ENCODE peak calls at places on chromosomes 2 and 18, in five cellular contexts. Y is A673, X is body of pancreas, N is heart right ventricle, F is neural progenitor cell. L is an unnamed sample. For H3K27me3, the result is how much of the 10 kb centered on the place peaks cover.

GRCh38 chr2:203579131-203579643 is 44.1 kb upstream of the RAPH1 start:
- DNase-seq in Y (no peak), X (peak), N (no peak), F (no peak), L (peak)

GRCh38 chr2:158498749-158499136 is 42.0 kb downstream of the PKP4 start:
- DNase-seq in Y (no peak), X (no peak), N (no peak), F (peak), L (no peak)

GRCh38 chr2:113124181-113124961 is 3.0 kb upstream of the IL1RN start:
- DNase-seq in Y (no peak), X (no peak), N (no peak), F (no peak), L (no peak)

GRCh38 chr2:203376173-203376572 is 48.0 kb downstream of the ABI2 start:
- DNase-seq in Y (no peak), X (no peak), N (no peak), F (no peak), L (no peak)

GRCh38 chr2:106983305-106983704 is 97.3 kb upstream of the ST6GAL2 start:
- DNase-seq in Y (no peak), X (no peak), N (no peak), F (no peak), L (no peak)

GRCh38 chr2:9497017-9497416 is 22.7 kb downstream of the IAH1 start:
- DNase-seq in Y (no peak), X (no peak), N (no peak), F (no peak), L (no peak)

GRCh38 chr2:227608469-227609338 is 5.9 kb downstream of the SCYGR3 start:
- DNase-seq in Y (no peak), X (no peak), N (no peak), F (no peak), L (no peak)

GRCh38 chr18:11981633-11982366 is 493 bp downstream of the IMPA2 start:
- DNase-seq in Y (no peak), X (peak), N (peak), F (peak), L (peak)

GRCh38 chr2:182372661-182373060 is 54.2 kb downstream of the PDE1A start:
- DNase-seq in Y (peak), X (no peak), N (no peak), F (no peak), L (peak)

GRCh38 chr2:168661404-168661869 is 141.0 kb upstream of the NOSTRIN start:
- DNase-seq in Y (peak), X (no peak), N (no peak), F (peak), L (no peak)

GRCh38 chr2:88210132-88211004 is 40.2 kb downstream of the THNSL2 start:
- DNase-seq in Y (no peak), X (no peak), N (no peak), F (no peak), L (no peak)
- H3K27me3 ChIP-seq in Y (under half), X (under half), N (under half), F (under half), L (under half)

GRCh38 chr2:233367606-233368005 is 13.3 kb downstream of the DGKD start:
- DNase-seq in Y (no peak), X (no peak), N (no peak), F (no peak), L (no peak)

GRCh38 chr2:233371608-233372007 is 17.3 kb downstream of the DGKD start:
- DNase-seq in Y (no peak), X (no peak), N (no peak), F (no peak), L (no peak)

GRCh38 chr2:233369897-233370758 is 15.8 kb downstream of the DGKD start:
- DNase-seq in Y (peak), X (no peak), N (no peak), F (no peak), L (peak)

GRCh38 chr2:233368756-233369155 is 14.5 kb downstream of the DGKD start:
- DNase-seq in Y (no peak), X (no peak), N (no peak), F (no peak), L (no peak)

GRCh38 chr2:233369462-233369861 is 15.2 kb downstream of the DGKD start:
- DNase-seq in Y (no peak), X (no peak), N (no peak), F (no peak), L (no peak)
- TF ChIP-seq CTCF in Y (no peak), X (no peak), N (no peak), F (no peak), L (no peak)

GRCh38 chr2:8416836-8417832 is 264.7 kb upstream of the ID2 start:
- DNase-seq in Y (no peak), X (no peak), N (no peak), F (no peak), L (no peak)

GRCh38 chr2:8412586-8412985 is 269.3 kb upstream of the ID2 start:
- DNase-seq in Y (peak), X (peak), N (peak), F (peak), L (peak)

GRCh38 chr2:8416172-8416571 is 265.7 kb upstream of the ID2 start:
- DNase-seq in Y (no peak), X (no peak), N (no peak), F (no peak), L (no peak)

GRCh38 chr2:8413589-8414135 is 268.2 kb upstream of the ID2 start:
- DNase-seq in Y (no peak), X (peak), N (no peak), F (no peak), L (peak)

GRCh38 chr2:8414946-8415869 is 266.6 kb upstream of the ID2 start:
- DNase-seq in Y (peak), X (no peak), N (no peak), F (no peak), L (no peak)
- H3K27ac ChIP-seq in Y (peak), X (no peak), N (no peak), F (no peak), L (no peak)

DNA sequence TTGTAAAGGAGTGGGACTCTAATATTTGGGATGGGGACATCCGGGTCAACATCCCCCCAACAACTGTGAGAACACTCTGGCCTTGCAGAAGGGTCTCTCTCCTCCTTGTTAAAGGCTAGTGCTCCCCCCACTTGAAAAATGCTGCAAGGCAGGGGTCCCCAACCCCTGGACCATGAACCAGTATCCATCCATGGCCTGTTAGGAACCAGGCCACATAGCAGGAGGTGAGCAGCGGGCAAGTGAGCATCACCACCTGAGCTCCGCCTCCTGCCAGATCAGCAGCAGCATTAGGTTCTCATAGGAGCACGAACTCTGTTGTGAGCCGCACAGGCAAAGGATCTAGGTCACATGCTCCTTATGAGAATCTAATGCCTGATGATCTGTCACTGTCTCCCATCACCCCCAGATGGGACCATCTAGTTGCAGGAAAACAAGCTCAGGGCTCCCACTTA is 243.9 kb upstream of the ID2 start:
- DNase-seq in Y (no peak), X (no peak), N (no peak), F (no peak), L (no peak)
- H3K27me3 ChIP-seq in Y (under half), X (under half), N (under half), F (under half), L (under half)

DNA sequence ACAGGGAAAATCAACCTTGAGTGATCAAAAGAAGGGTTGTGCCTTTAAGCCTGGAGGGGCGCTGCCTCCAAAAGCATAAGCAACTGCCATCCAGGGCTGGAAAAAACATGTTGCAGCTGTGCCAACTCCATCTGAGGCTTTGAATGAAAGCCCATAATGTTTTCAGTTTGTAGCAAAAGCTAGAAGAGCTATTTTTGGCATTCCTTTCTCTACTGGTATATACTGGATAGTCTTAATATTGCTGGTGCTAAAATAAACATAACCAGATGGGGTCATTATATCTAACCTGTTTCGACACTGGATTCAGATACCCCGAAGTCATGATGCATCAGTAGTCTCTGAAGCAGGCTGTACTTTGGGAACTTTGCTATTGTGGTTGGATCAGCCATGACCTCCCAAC is 25.1 kb downstream of the ANXA4 start:
- DNase-seq in Y (no peak), X (no peak), N (no peak), F (no peak), L (peak)
- TF ChIP-seq CTCF in Y (no peak), X (no peak), N (peak), F (no peak), L (peak)

GRCh38 chr2:111121028-111121872 is 536 bp downstream of the BCL2L11 start:
- DNase-seq in Y (peak), X (peak), N (peak), F (peak), L (peak)

GRCh38 chr2:111120253-111121027 is at the start of gene BCL2L11:
- DNase-seq in Y (peak), X (peak), N (peak), F (peak), L (peak)

GRCh38 chr2:111119004-111119846 is 1.5 kb upstream of the BCL2L11 start:
- DNase-seq in Y (no peak), X (no peak), N (peak), F (peak), L (no peak)

GRCh38 chr2:111118455-111119003 is 2.2 kb upstream of the BCL2L11 start:
- DNase-seq in Y (no peak), X (no peak), N (peak), F (peak), L (no peak)

GRCh38 chr2:111119847-111120252 is 864 bp upstream of the BCL2L11 start:
- DNase-seq in Y (no peak), X (no peak), N (peak), F (peak), L (no peak)
- H3K27ac ChIP-seq in Y (no peak), X (peak), N (no peak), F (no peak), L (no peak)

DNA sequence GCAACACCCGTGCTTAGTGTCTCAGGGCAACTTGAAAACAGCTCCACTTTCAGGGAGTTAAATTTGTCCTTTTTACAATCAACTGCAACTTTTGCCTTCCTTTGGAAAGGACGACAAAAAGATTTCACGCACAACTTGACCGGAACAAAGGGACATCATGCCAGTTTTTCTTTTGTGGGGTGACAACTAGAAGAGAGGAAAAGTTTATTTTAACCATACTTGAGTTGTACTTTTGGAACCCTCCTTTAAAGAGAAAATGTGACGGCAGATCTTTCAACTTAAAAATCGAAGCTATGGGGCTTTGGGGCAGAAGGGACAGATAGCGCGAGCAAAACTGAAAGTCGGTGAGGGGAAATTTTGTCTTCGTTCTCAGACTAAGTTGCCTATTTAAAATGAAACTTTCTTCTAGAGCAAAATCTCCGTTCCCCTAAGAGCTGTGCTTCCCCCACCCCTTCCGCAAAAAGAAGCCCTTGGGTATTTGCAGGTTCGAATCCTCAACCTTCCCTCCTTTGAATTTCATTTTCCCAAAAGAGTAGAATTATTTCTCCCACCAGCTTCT is 5.5 kb upstream of the ONECUT2 start:
- DNase-seq in Y (no peak), X (no peak), N (no peak), F (peak), L (no peak)
- H3K27me3 ChIP-seq in Y (half or more), X (half or more), N (half or more), F (half or more), L (half or more)

L was measured in thyroid gland.